ENCODE peak calls at places on chromosomes 1 and 21, in seven cellular contexts. N, Y, U, H, C, Z and G are unnamed samples.

GRCh38 chr1:175152006-175152652 is 40.4 kb downstream of the KIAA0040 start:
- DNase-seq in N (peak; percentile 77), Y (peak; percentile 22), U (peak; percentile 57), H (peak; percentile 42), C (peak; percentile 84), Z (peak; percentile 22), G (peak; percentile 80)

GRCh38 chr21:42200906-42201614 is 17.9 kb upstream of the ABCG1 start:
- DNase-seq in N (no peak), Y (no peak), U (no peak), H (no peak), C (no peak), Z (no peak), G (no peak)

GRCh38 chr1:91282695-91283420 is 121.8 kb downstream of the HFM1 start:
- DNase-seq in N (peak; percentile 55), Y (peak; percentile 67), U (peak; percentile 31), H (peak; percentile 85), C (peak; percentile 73), Z (peak; percentile 73), G (peak; percentile 83)

GRCh38 chr1:226875641-226876295 is 5.4 kb downstream of the PSEN2 start:
- DNase-seq in N (peak; percentile 23), Y (peak; percentile 16), U (no peak), H (peak; percentile 17), C (no peak), Z (peak; percentile 51), G (no peak)

GRCh38 chr1:53078333-53079101 is 16.5 kb downstream of the PODN start:
- DNase-seq in N (no peak), Y (no peak), U (no peak), H (no peak), C (no peak), Z (no peak), G (no peak)

GRCh38 chr21:45050361-45050785 is 24.0 kb upstream of the ADARB1 start:
- DNase-seq in N (no peak), Y (peak; percentile 80), U (no peak), H (peak; percentile 89), C (peak; percentile 48), Z (no peak), G (no peak)

GRCh38 chr21:42569732-42570301 is 56.2 kb downstream of the SLC37A1 start:
- DNase-seq in N (peak; percentile 0), Y (no peak), U (no peak), H (no peak), C (peak; percentile 47), Z (no peak), G (no peak)

GRCh38 chr1:8360493-8361197 is 42.7 kb downstream of the SLC45A1 start:
- DNase-seq in N (no peak), Y (no peak), U (no peak), H (no peak), C (no peak), Z (no peak), G (no peak)

GRCh38 chr1:151729157-151729965 is 8.0 kb downstream of the RIIAD1 start:
- DNase-seq in N (no peak), Y (no peak), U (no peak), H (no peak), C (no peak), Z (no peak), G (no peak)

GRCh38 chr1:197021716-197022115 is 44.4 kb downstream of the CFHR5 start:
- DNase-seq in N (no peak), Y (no peak), U (no peak), H (no peak), C (no peak), Z (no peak), G (no peak)

GRCh38 chr1:6466023-6466422 is at the start of gene TNFRSF25:
- DNase-seq in N (peak; percentile 66), Y (no peak), U (peak; percentile 54), H (no peak), C (no peak), Z (no peak), G (no peak)

GRCh38 chr1:228166170-228166936 is 749 bp downstream of the IBA57 start:
- DNase-seq in N (peak; percentile 69), Y (peak; percentile 61), U (peak; percentile 37), H (peak; percentile 54), C (peak; percentile 83), Z (peak; percentile 74), G (peak; percentile 89)

GRCh38 chr1:226060427-226060826 is 2.1 kb upstream of the H3-3A start:
- DNase-seq in N (no peak), Y (no peak), U (no peak), H (no peak), C (no peak), Z (no peak), G (no peak)

GRCh38 chr1:10378071-10378841 is 20.6 kb upstream of the PGD start:
- DNase-seq in N (no peak), Y (peak; percentile 93), U (no peak), H (peak; percentile 46), C (no peak), Z (peak; percentile 95), G (peak; percentile 21)

GRCh38 chr1:1371741-1372711 is 3.0 kb downstream of the AURKAIP1 start:
- DNase-seq in N (peak; percentile 87), Y (no peak), U (peak; percentile 70), H (peak; percentile 55), C (peak; percentile 86), Z (peak; percentile 38), G (peak; percentile 63)

GRCh38 chr21:15751561-15751960 is 21.8 kb downstream of the USP25 start:
- DNase-seq in N (no peak), Y (no peak), U (no peak), H (no peak), C (no peak), Z (no peak), G (no peak)

GRCh38 chr1:33185541-33185940 is 3.7 kb upstream of the TRIM62 start:
- DNase-seq in N (no peak), Y (no peak), U (no peak), H (no peak), C (no peak), Z (no peak), G (no peak)

GRCh38 chr1:36888811-36889477 is 145.4 kb downstream of the GRIK3 start:
- DNase-seq in N (no peak), Y (no peak), U (no peak), H (no peak), C (peak; percentile 27), Z (no peak), G (no peak)

GRCh38 chr21:32949701-32950100 is 76.0 kb upstream of the OLIG2 start:
- DNase-seq in N (no peak), Y (no peak), U (no peak), H (no peak), C (no peak), Z (no peak), G (peak; percentile 9)

GRCh38 chr1:205488074-205488723 is 16.3 kb upstream of the CDK18 start:
- DNase-seq in N (peak; percentile 48), Y (peak; percentile 33), U (peak; percentile 26), H (peak; percentile 67), C (no peak), Z (peak; percentile 59), G (peak; percentile 32)

GRCh38 chr1:206925116-206925736 is 3.5 kb upstream of the FCMR start:
- DNase-seq in N (peak; percentile 76), Y (no peak), U (no peak), H (no peak), C (no peak), Z (no peak), G (peak; percentile 38)

GRCh38 chr1:107677674-107678073 is 287.3 kb downstream of the VAV3 start:
- DNase-seq in N (no peak), Y (no peak), U (no peak), H (no peak), C (no peak), Z (no peak), G (no peak)

GRCh38 chr1:154808909-154809262 is 61.2 kb downstream of the KCNN3 start:
- DNase-seq in N (no peak), Y (no peak), U (no peak), H (no peak), C (no peak), Z (peak; percentile 1), G (no peak)

GRCh38 chr1:205576805-205577761 is 54.7 kb downstream of the ELK4 start:
- DNase-seq in N (no peak), Y (no peak), U (no peak), H (no peak), C (no peak), Z (no peak), G (no peak)

GRCh38 chr1:178954291-178954690 is 71.4 kb upstream of the FAM20B start:
- DNase-seq in N (no peak), Y (no peak), U (no peak), H (no peak), C (no peak), Z (no peak), G (no peak)

GRCh38 chr1:225863167-225863566 is 19.0 kb downstream of the TMEM63A start:
- DNase-seq in N (no peak), Y (no peak), U (no peak), H (peak; percentile 49), C (no peak), Z (peak; percentile 32), G (no peak)

GRCh38 chr1:173603056-173603591 is at the start of gene SLC9C2:
- DNase-seq in N (no peak), Y (peak; percentile 34), U (no peak), H (peak; percentile 36), C (no peak), Z (peak; percentile 17), G (peak; percentile 9)

GRCh38 chr1:186806477-186806876 is 22.3 kb upstream of the PLA2G4A start:
- DNase-seq in N (no peak), Y (peak; percentile 71), U (no peak), H (peak; percentile 22), C (no peak), Z (peak; percentile 24), G (peak; percentile 13)

GRCh38 chr1:201713093-201713810 is 115.7 kb upstream of the IPO9 start:
- DNase-seq in N (no peak), Y (peak; percentile 97), U (no peak), H (peak; percentile 99), C (peak; percentile 92), Z (peak; percentile 99), G (peak; percentile 22)

GRCh38 chr1:53698381-53698980 is 40.5 kb downstream of the GLIS1 start:
- DNase-seq in N (no peak), Y (no peak), U (no peak), H (no peak), C (no peak), Z (no peak), G (no peak)

GRCh38 chr1:107695341-107695740 is 269.6 kb downstream of the VAV3 start:
- DNase-seq in N (no peak), Y (no peak), U (no peak), H (no peak), C (no peak), Z (no peak), G (no peak)

GRCh38 chr1:225655509-225656258 is 2.8 kb upstream of the ENAH start:
- DNase-seq in N (peak; percentile 25), Y (peak; percentile 94), U (no peak), H (peak; percentile 99), C (peak; percentile 75), Z (peak; percentile 98), G (peak; percentile 30)

GRCh38 chr1:27409669-27410068 is 17.2 kb downstream of the GPR3 start:
- DNase-seq in N (no peak), Y (no peak), U (no peak), H (no peak), C (no peak), Z (no peak), G (no peak)

GRCh38 chr1:46166521-46167462 is 8.1 kb upstream of the TSPAN1 start:
- DNase-seq in N (peak; percentile 49), Y (no peak), U (peak; percentile 23), H (peak; percentile 15), C (no peak), Z (no peak), G (no peak)

GRCh38 chr1:36372617-36373016 is 13.1 kb downstream of the STK40 start:
- DNase-seq in N (no peak), Y (no peak), U (no peak), H (no peak), C (no peak), Z (no peak), G (peak; percentile 88)

GRCh38 chr1:11880911-11881748 is 22.4 kb upstream of the NPPB start:
- DNase-seq in N (no peak), Y (no peak), U (no peak), H (no peak), C (no peak), Z (no peak), G (no peak)

GRCh38 chr1:15411593-15412487 is 2.2 kb downstream of the EFHD2 start:
- DNase-seq in N (peak; percentile 71), Y (no peak), U (no peak), H (peak; percentile 53), C (peak; percentile 69), Z (peak; percentile 47), G (peak; percentile 17)

GRCh38 chr1:223664106-223664505 is 1.4 kb downstream of the CAPN8 start:
- DNase-seq in N (no peak), Y (no peak), U (no peak), H (no peak), C (no peak), Z (no peak), G (no peak)